ENCODE peak calls at places on chromosome 18, in seven cellular contexts. U is prostate gland, M is spleen, F is upper lobe of left lung, Q is H1, C is K562, E is stomach. L is an unnamed sample.
A peak's percentile ranks its signal among the peaks of the same experiment; 100 is the strongest.

GRCh38 chr18:50138181-50139064 is 56.5 kb downstream of the MYO5B start:
- DNase-seq in M (no peak), E (no peak), C (no peak), Q (no peak), U (no peak), F (peak; percentile 25), L (no peak)

GRCh38 chr18:76361219-76361618 is 133.8 kb downstream of the ZNF516 start:
- DNase-seq in Q (no peak), F (no peak), E (no peak), U (no peak), M (no peak), C (no peak), L (no peak)

GRCh38 chr18:40179647-40180175 is 1775.3 kb upstream of the PIK3C3 start:
- DNase-seq in E (no peak), Q (no peak), F (no peak), U (no peak), C (no peak), M (no peak), L (no peak)

GRCh38 chr18:51617572-51618260 is 420.2 kb upstream of the MEX3C start:
- DNase-seq in M (no peak), U (no peak), Q (no peak), C (no peak), E (no peak), F (no peak), L (no peak)

GRCh38 chr18:59907172-59907571 is 7.4 kb downstream of the PMAIP1 start:
- DNase-seq in F (no peak), Q (no peak), M (no peak), C (no peak), E (no peak), U (no peak), L (no peak)

GRCh38 chr18:21194871-21195771 is 46.9 kb upstream of the GREB1L start:
- DNase-seq in M (no peak), Q (no peak), F (no peak), C (peak; percentile 40), E (no peak), U (no peak), L (peak; percentile 32)

GRCh38 chr18:27921904-27922541 is 254.9 kb downstream of the CDH2 start:
- DNase-seq in E (no peak), M (no peak), F (no peak), C (no peak), U (no peak), Q (no peak), L (no peak)

GRCh38 chr18:13260927-13261471 is 42.4 kb downstream of the LDLRAD4 start:
- DNase-seq in Q (no peak), M (peak; percentile 51), E (no peak), C (no peak), U (no peak), F (no peak), L (no peak)

GRCh38 chr18:13615432-13615861 is 110.9 kb downstream of the FAM210A start:
- DNase-seq in M (no peak), C (no peak), Q (no peak), U (no peak), F (no peak), E (no peak), L (no peak)

GRCh38 chr18:532632-533031 is 32.1 kb upstream of the COLEC12 start:
- DNase-seq in U (no peak), Q (no peak), M (no peak), C (no peak), F (no peak), E (no peak), L (no peak)

GRCh38 chr18:50097702-50098101 is 97.2 kb downstream of the MYO5B start:
- DNase-seq in Q (no peak), F (no peak), C (no peak), U (peak; percentile 37), M (no peak), E (peak; percentile 73), L (no peak)

GRCh38 chr18:23648456-23648855 is 14.3 kb downstream of the ANKRD29 start:
- DNase-seq in F (no peak), C (no peak), M (no peak), U (no peak), Q (no peak), E (no peak), L (no peak)

GRCh38 chr18:3889803-3890202 is 439.8 kb downstream of the TGIF1 start:
- DNase-seq in Q (no peak), U (no peak), M (no peak), C (no peak), F (no peak), E (no peak), L (no peak)

GRCh38 chr18:12774982-12775381 is 72.1 kb downstream of the PSMG2 start:
- DNase-seq in Q (no peak), C (no peak), F (no peak), E (no peak), U (no peak), M (no peak), L (no peak)

GRCh38 chr18:58044370-58045264 is 591 bp downstream of the NEDD4L start:
- DNase-seq in M (peak; percentile 90), Q (peak; percentile 76), F (peak; percentile 90), E (peak; percentile 52), C (peak; percentile 36), U (peak; percentile 29), L (no peak)

DNA sequence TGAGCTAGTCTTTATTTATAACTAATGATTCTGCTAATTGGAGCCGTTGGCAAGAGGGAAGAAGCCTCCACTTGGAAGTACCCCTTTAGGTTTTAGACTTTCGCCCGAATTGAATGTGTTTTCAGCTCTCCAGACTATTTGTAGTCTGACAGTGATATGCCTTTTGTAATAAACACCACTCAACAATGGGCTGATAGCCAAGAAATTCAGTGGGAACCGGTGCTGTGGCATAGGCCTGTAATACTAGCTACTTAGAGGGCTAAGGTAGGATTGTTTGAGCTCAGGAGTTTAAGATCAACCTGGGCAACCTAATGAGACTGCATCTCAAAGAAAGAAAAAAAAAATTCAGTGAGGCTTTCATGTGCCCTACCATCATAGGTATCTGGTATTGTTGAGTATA is 13.6 kb upstream of the ZSCAN30 start:
- DNase-seq in C (no peak), E (no peak), F (no peak), M (no peak), U (no peak), Q (no peak), L (no peak)
- H3K9me3 ChIP-seq in C (peaks cover 31% of the 10 kb centered on the region), E (peaks cover 93% of the 10 kb centered on the region), F (peaks cover 61% of the 10 kb centered on the region), M (peaks cover 100% of the 10 kb centered on the region), U (no peaks in the 10 kb centered on the region), Q (peaks cover 47% of the 10 kb centered on the region), L (peaks cover 47% of the 10 kb centered on the region)

GRCh38 chr18:35296079-35296478 is 6.0 kb upstream of the ZSCAN30 start:
- DNase-seq in E (no peak), F (no peak), M (no peak), U (no peak), C (no peak), Q (no peak), L (no peak)
- H3K36me3 ChIP-seq in E (peaks cover 65% of the 10 kb centered on the region), F (peaks cover 8% of the 10 kb centered on the region), M (no peaks in the 10 kb centered on the region), U (no peaks in the 10 kb centered on the region), C (peaks cover 63% of the 10 kb centered on the region), Q (peaks cover 2% of the 10 kb centered on the region), L (peaks cover 79% of the 10 kb centered on the region)

DNA sequence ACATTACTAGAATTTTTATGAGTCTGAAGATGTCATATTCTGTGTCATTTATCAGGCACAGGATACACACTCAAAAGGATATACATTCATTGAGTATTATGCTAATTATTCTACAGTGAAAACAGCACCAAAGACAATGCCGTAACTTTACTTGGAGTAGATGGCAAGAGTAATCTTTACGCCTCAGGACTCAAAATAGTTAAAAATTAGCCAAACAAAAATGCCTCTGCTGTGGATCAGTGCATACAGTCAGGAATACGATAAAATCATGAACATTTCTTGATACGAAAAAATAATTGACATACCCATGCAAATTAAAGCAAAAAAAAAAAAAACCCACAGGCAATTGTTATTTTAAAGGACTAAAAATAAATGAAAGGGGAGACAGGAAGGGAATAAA is 129.7 kb downstream of the NETO1 start:
- DNase-seq in M (no peak), C (no peak), E (no peak), F (no peak), Q (no peak), U (no peak), L (no peak)
- TF ChIP-seq POLR2AphosphoS5 in M (no peak), C (no peak), E (no peak), F (no peak), Q (no peak), U (no peak), L (no peak)

GRCh38 chr18:78731423-78732032 is 248.1 kb upstream of the SALL3 start:
- DNase-seq in E (peak; percentile 10), C (no peak), Q (no peak), F (no peak), M (peak; percentile 71), U (no peak), L (no peak)
- H3K9me3 ChIP-seq in E (no peaks in the 10 kb centered on the region), C (no peaks in the 10 kb centered on the region), Q (no peaks in the 10 kb centered on the region), F (no peaks in the 10 kb centered on the region), M (no peaks in the 10 kb centered on the region), U (no peaks in the 10 kb centered on the region), L (no peaks in the 10 kb centered on the region)

GRCh38 chr18:36035253-36035652 is 32.1 kb downstream of the RPRD1A start:
- DNase-seq in M (no peak), E (no peak), C (no peak), F (no peak), Q (no peak), U (no peak), L (peak; percentile 47)

GRCh38 chr18:36043153-36043552 is 24.2 kb downstream of the RPRD1A start:
- DNase-seq in E (no peak), F (no peak), U (no peak), C (no peak), Q (no peak), M (no peak), L (no peak)

GRCh38 chr18:36034299-36034895 is 33.0 kb downstream of the RPRD1A start:
- DNase-seq in F (no peak), C (no peak), Q (no peak), M (no peak), U (no peak), E (no peak), L (no peak)

GRCh38 chr18:36038102-36038663 is 29.2 kb downstream of the RPRD1A start:
- DNase-seq in M (no peak), U (no peak), E (no peak), C (no peak), F (no peak), Q (no peak), L (no peak)
- H3K36me3 ChIP-seq in M (no peaks in the 10 kb centered on the region), U (no peaks in the 10 kb centered on the region), E (peaks cover 14% of the 10 kb centered on the region), C (peaks cover 37% of the 10 kb centered on the region), F (peaks cover 11% of the 10 kb centered on the region), Q (no peaks in the 10 kb centered on the region), L (peaks cover 34% of the 10 kb centered on the region)